ENCODE peak calls at places on chromosome 7, in eight cellular contexts. O is activated CD4-positive, CD25-positive, alpha-beta regulatory T cell treated with anti-CD3 and anti-CD28 coated beads, Interleukin-2, amount 50 U/mL, for 72 hours; B is pulmonary artery endothelial cell; E is NB4; C is fibroblast of lung; Z is endothelial cell; V is effector memory CD8-positive, alpha-beta T cell; G is cardiac muscle cell. F is an unnamed sample.

GRCh38 chr7:140070546-140070945 is 7.8 kb upstream of the PARP12 start:
- DNase-seq in O (no peak), B (no peak), E (no peak), C (no peak), Z (no peak), V (no peak), G (no peak), F (no peak)

GRCh38 chr7:99267530-99268360 is 4.9 kb upstream of the MYH16 start:
- DNase-seq in O (no peak), B (peak), E (no peak), C (peak), Z (no peak), V (no peak), G (no peak), F (no peak)

GRCh38 chr7:96998765-96999164 is 6.6 kb upstream of the DLX6 start:
- DNase-seq in O (no peak), B (no peak), E (no peak), C (no peak), Z (no peak), V (no peak), G (no peak), F (no peak)

GRCh38 chr7:79282882-79283602 is 170.4 kb downstream of the MAGI2 start:
- DNase-seq in O (no peak), B (no peak), E (no peak), C (peak), Z (no peak), V (no peak), G (no peak), F (no peak)

GRCh38 chr7:13336227-13336626 is 648.8 kb downstream of the ARL4A start:
- DNase-seq in O (no peak), B (no peak), E (no peak), C (peak), Z (no peak), V (no peak), G (no peak), F (no peak)

GRCh38 chr7:26958834-26959233 is 94.4 kb upstream of the SKAP2 start:
- DNase-seq in O (no peak), B (peak), E (no peak), C (peak), Z (no peak), V (no peak), G (no peak), F (no peak)

GRCh38 chr7:147804032-147804431 is 786.5 kb upstream of the C7orf33 start:
- DNase-seq in O (no peak), B (no peak), E (no peak), C (no peak), Z (no peak), V (no peak), G (no peak), F (no peak)

GRCh38 chr7:9328296-9328695 is 894.9 kb downstream of the NXPH1 start:
- DNase-seq in O (no peak), B (no peak), E (no peak), C (no peak), Z (no peak), V (no peak), G (no peak), F (no peak)

GRCh38 chr7:107228291-107228690 is 59.5 kb downstream of the HBP1 start:
- DNase-seq in O (no peak), B (no peak), E (no peak), C (no peak), Z (no peak), V (no peak), G (no peak), F (no peak)

GRCh38 chr7:94446308-94446707 is 51.6 kb downstream of the COL1A2 start:
- DNase-seq in O (no peak), B (no peak), E (no peak), C (no peak), Z (no peak), V (no peak), G (no peak), F (no peak)

GRCh38 chr7:127900116-127900515 is 131.1 kb downstream of the LRRC4 start:
- DNase-seq in O (no peak), B (no peak), E (no peak), C (no peak), Z (no peak), V (no peak), G (no peak), F (no peak)

GRCh38 chr7:18016547-18017444 is 10.8 kb downstream of the PRPS1L1 start:
- DNase-seq in O (no peak), B (no peak), E (no peak), C (no peak), Z (no peak), V (no peak), G (no peak), F (no peak)

GRCh38 chr7:80135306-80136104 is 874 bp downstream of the GNAI1 start:
- DNase-seq in O (peak), B (no peak), E (no peak), C (peak), Z (no peak), V (no peak), G (peak), F (no peak)

GRCh38 chr7:138549082-138549481 is 89.0 kb downstream of the TRIM24 start:
- DNase-seq in O (no peak), B (peak), E (no peak), C (peak), Z (no peak), V (no peak), G (no peak), F (no peak)

GRCh38 chr7:121624922-121625321 is 228.8 kb upstream of the FAM3C start:
- DNase-seq in O (no peak), B (no peak), E (no peak), C (peak), Z (no peak), V (no peak), G (no peak), F (no peak)

GRCh38 chr7:87106974-87107612 is 45.2 kb upstream of the DMTF1 start:
- DNase-seq in O (no peak), B (no peak), E (no peak), C (no peak), Z (no peak), V (no peak), G (no peak), F (no peak)

F was measured in natural killer cell treated with Interleukin-12 subunit alpha and Interleukin-12 subunit beta and Interleukin-15 and Interleukin-18, amount 100 ng/mL, for 72 hours.